ENCODE peak calls at places on chromosomes 12 and 14, in five cellular contexts. One of them, this sample, is unnamed.

GRCh38 chr12:47967461-47968430 is 4.3 kb downstream of the TMEM106C start:
- DNase-seq in naive thymus-derived CD8-positive, alpha-beta T cell: no peak
- DNase-seq in heart left ventricle: no peak
- DNase-seq in HS-27A: no peak
- DNase-seq in stimulated activated CD4-positive, alpha-beta T cell treated with anti-CD3 and anti-CD28 coated beads, TNF-alpha, amount 100 ng/mL, for 4 hours: no peak
- DNase-seq in this sample: no peak

GRCh38 chr12:80937391-80938238 is at the start of gene LIN7A:
- DNase-seq in HS-27A: no peak
- DNase-seq in stimulated activated CD4-positive, alpha-beta T cell treated with anti-CD3 and anti-CD28 coated beads, TNF-alpha, amount 100 ng/mL, for 4 hours: no peak
- DNase-seq in naive thymus-derived CD8-positive, alpha-beta T cell: no peak
- DNase-seq in heart left ventricle: peak; percentile 50
- DNase-seq in this sample: peak; percentile 69

GRCh38 chr12:102948941-102949352 is 8.5 kb upstream of the ASCL1 start:
- DNase-seq in heart left ventricle: no peak
- DNase-seq in naive thymus-derived CD8-positive, alpha-beta T cell: peak; percentile 43
- DNase-seq in HS-27A: peak; percentile 11
- DNase-seq in stimulated activated CD4-positive, alpha-beta T cell treated with anti-CD3 and anti-CD28 coated beads, TNF-alpha, amount 100 ng/mL, for 4 hours: no peak
- DNase-seq in this sample: peak; percentile 85

GRCh38 chr12:69476276-69477017 is 6.3 kb downstream of the FRS2 start:
- DNase-seq in naive thymus-derived CD8-positive, alpha-beta T cell: no peak
- DNase-seq in stimulated activated CD4-positive, alpha-beta T cell treated with anti-CD3 and anti-CD28 coated beads, TNF-alpha, amount 100 ng/mL, for 4 hours: no peak
- DNase-seq in HS-27A: no peak
- DNase-seq in heart left ventricle: no peak
- DNase-seq in this sample: no peak

GRCh38 chr14:92546347-92547053 is 32.9 kb downstream of the RIN3 start:
- DNase-seq in HS-27A: no peak
- DNase-seq in stimulated activated CD4-positive, alpha-beta T cell treated with anti-CD3 and anti-CD28 coated beads, TNF-alpha, amount 100 ng/mL, for 4 hours: no peak
- DNase-seq in naive thymus-derived CD8-positive, alpha-beta T cell: no peak
- DNase-seq in heart left ventricle: no peak
- DNase-seq in this sample: no peak

GRCh38 chr12:65845751-65846537 is 21.7 kb downstream of the HMGA2 start:
- DNase-seq in HS-27A: no peak
- DNase-seq in naive thymus-derived CD8-positive, alpha-beta T cell: no peak
- DNase-seq in stimulated activated CD4-positive, alpha-beta T cell treated with anti-CD3 and anti-CD28 coated beads, TNF-alpha, amount 100 ng/mL, for 4 hours: no peak
- DNase-seq in heart left ventricle: no peak
- DNase-seq in this sample: peak; percentile 24

GRCh38 chr12:121015825-121016766 is at the start of gene C12orf43:
- DNase-seq in HS-27A: peak; percentile 82
- DNase-seq in heart left ventricle: peak; percentile 91
- DNase-seq in naive thymus-derived CD8-positive, alpha-beta T cell: peak; percentile 88
- DNase-seq in stimulated activated CD4-positive, alpha-beta T cell treated with anti-CD3 and anti-CD28 coated beads, TNF-alpha, amount 100 ng/mL, for 4 hours: peak; percentile 86
- DNase-seq in this sample: peak; percentile 92

GRCh38 chr12:109600995-109601394 is 27.4 kb downstream of the MVK start:
- DNase-seq in HS-27A: no peak
- DNase-seq in naive thymus-derived CD8-positive, alpha-beta T cell: no peak
- DNase-seq in heart left ventricle: no peak
- DNase-seq in stimulated activated CD4-positive, alpha-beta T cell treated with anti-CD3 and anti-CD28 coated beads, TNF-alpha, amount 100 ng/mL, for 4 hours: no peak
- DNase-seq in this sample: no peak

GRCh38 chr12:66438601-66439000 is 136.3 kb downstream of the HELB start:
- DNase-seq in HS-27A: peak; percentile 42
- DNase-seq in naive thymus-derived CD8-positive, alpha-beta T cell: no peak
- DNase-seq in stimulated activated CD4-positive, alpha-beta T cell treated with anti-CD3 and anti-CD28 coated beads, TNF-alpha, amount 100 ng/mL, for 4 hours: no peak
- DNase-seq in heart left ventricle: no peak
- DNase-seq in this sample: no peak

GRCh38 chr14:64303471-64303917 is 9.3 kb upstream of the ESR2 start:
- DNase-seq in HS-27A: peak; percentile 20
- DNase-seq in stimulated activated CD4-positive, alpha-beta T cell treated with anti-CD3 and anti-CD28 coated beads, TNF-alpha, amount 100 ng/mL, for 4 hours: no peak
- DNase-seq in naive thymus-derived CD8-positive, alpha-beta T cell: no peak
- DNase-seq in heart left ventricle: no peak
- DNase-seq in this sample: peak; percentile 10

GRCh38 chr12:21806255-21806654 is 31.7 kb upstream of the KCNJ8 start:
- DNase-seq in HS-27A: no peak
- DNase-seq in heart left ventricle: no peak
- DNase-seq in naive thymus-derived CD8-positive, alpha-beta T cell: no peak
- DNase-seq in stimulated activated CD4-positive, alpha-beta T cell treated with anti-CD3 and anti-CD28 coated beads, TNF-alpha, amount 100 ng/mL, for 4 hours: no peak
- DNase-seq in this sample: no peak

GRCh38 chr14:64856528-64857445 is 22.9 kb downstream of the SPTB start:
- DNase-seq in stimulated activated CD4-positive, alpha-beta T cell treated with anti-CD3 and anti-CD28 coated beads, TNF-alpha, amount 100 ng/mL, for 4 hours: no peak
- DNase-seq in naive thymus-derived CD8-positive, alpha-beta T cell: no peak
- DNase-seq in HS-27A: no peak
- DNase-seq in heart left ventricle: no peak
- DNase-seq in this sample: no peak

GRCh38 chr14:59020382-59020781 is 168.1 kb upstream of the DAAM1 start:
- DNase-seq in stimulated activated CD4-positive, alpha-beta T cell treated with anti-CD3 and anti-CD28 coated beads, TNF-alpha, amount 100 ng/mL, for 4 hours: no peak
- DNase-seq in HS-27A: no peak
- DNase-seq in heart left ventricle: no peak
- DNase-seq in naive thymus-derived CD8-positive, alpha-beta T cell: no peak
- DNase-seq in this sample: no peak

GRCh38 chr12:29113101-29113500 is 36.0 kb upstream of the FAR2 start:
- DNase-seq in stimulated activated CD4-positive, alpha-beta T cell treated with anti-CD3 and anti-CD28 coated beads, TNF-alpha, amount 100 ng/mL, for 4 hours: no peak
- DNase-seq in heart left ventricle: no peak
- DNase-seq in HS-27A: no peak
- DNase-seq in naive thymus-derived CD8-positive, alpha-beta T cell: no peak
- DNase-seq in this sample: no peak

This sample was measured in nephron progenitor cell.